ENCODE peak calls at places on chromosome 6, in six cellular contexts. G is astrocyte of the cerebellum, A is retinal pigment epithelial cell, O is A549, M is EL, X is NCI-H1417 treated with DMSO at 0.1 percent for 48 hours. P is an unnamed sample.

GRCh38 chr6:156701961-156702360 is 75.2 kb upstream of the ARID1B start:
- DNase-seq in A (no peak), M (no peak), X (no peak), G (no peak), O (no peak), P (no peak)

GRCh38 chr6:40900791-40901190 is 138.2 kb downstream of the UNC5CL start:
- DNase-seq in G (no peak), A (no peak), X (no peak), M (no peak), O (no peak), P (no peak)

GRCh38 chr6:157461000-157461915 is 80.3 kb downstream of the ZDHHC14 start:
- DNase-seq in M (peak; percentile 16), G (peak; percentile 37), A (no peak), O (no peak), X (no peak), P (peak; percentile 3)

GRCh38 chr6:158910484-158911075 is 89.4 kb downstream of the RSPH3 start:
- DNase-seq in G (no peak), X (no peak), M (no peak), A (no peak), O (no peak), P (no peak)

GRCh38 chr6:32842690-32843089 is 1.2 kb downstream of the PSMB8 start:
- DNase-seq in O (no peak), X (no peak), A (no peak), M (no peak), G (no peak), P (no peak)

GRCh38 chr6:41256383-41256782 is 28.2 kb downstream of the TREML4 start:
- DNase-seq in X (no peak), O (no peak), G (no peak), M (no peak), A (no peak), P (no peak)

GRCh38 chr6:37607949-37608348 is 89.7 kb downstream of the MDGA1 start:
- DNase-seq in M (peak; percentile 25), X (no peak), A (no peak), G (peak; percentile 36), O (no peak), P (no peak)

GRCh38 chr6:14333556-14334305 is 216.2 kb downstream of the CD83 start:
- DNase-seq in G (peak; percentile 13), M (peak; percentile 66), A (no peak), X (no peak), O (no peak), P (peak; percentile 17)

GRCh38 chr6:141326426-141326825 is 806.3 kb upstream of the GJE1 start:
- DNase-seq in M (peak; percentile 98), O (peak; percentile 94), X (no peak), G (peak; percentile 93), A (peak; percentile 95), P (peak; percentile 99)

GRCh38 chr6:28586273-28586672 is 60.6 kb downstream of the GPX5 start:
- DNase-seq in X (no peak), G (no peak), M (no peak), A (no peak), O (no peak), P (no peak)

GRCh38 chr6:89298680-89299450 is 16.2 kb downstream of the GABRR2 start:
- DNase-seq in X (no peak), O (peak; percentile 18), A (peak; percentile 74), M (peak; percentile 75), G (no peak), P (no peak)

GRCh38 chr6:3293271-3294155 is 34.8 kb downstream of the PSMG4 start:
- DNase-seq in G (no peak), O (no peak), A (no peak), M (no peak), X (no peak), P (no peak)